ENCODE peak calls at places on chromosomes 3 and 15, in seven cellular contexts. B is NB4; S is stimulated activated CD8-positive, alpha-beta memory T cell treated with anti-CD3 and anti-CD28 coated beads, Interleukin-7, amount 100 ng/mL, for 1 hour; C is activated naive CD4-positive, alpha-beta T cell treated with anti-CD3 and anti-CD28 coated beads, Interleukin-2, amount 10 ng/mL, durations not matched to agents 7 days and 5 days; F is prostate gland; O is astrocyte of the spinal cord; J is Daoy. M is an unnamed sample.

GRCh38 chr3:8460815-8461482 is 40.7 kb upstream of the LMCD1 start:
- DNase-seq in S (no peak), C (no peak), O (peak; percentile 92), J (no peak), B (no peak), F (no peak), M (no peak)

GRCh38 chr15:101022306-101022705 is 103.1 kb downstream of the LRRK1 start:
- DNase-seq in F (no peak), O (no peak), S (no peak), B (no peak), J (no peak), C (no peak), M (no peak)

GRCh38 chr3:13588221-13588701 is 39.3 kb downstream of the FBLN2 start:
- DNase-seq in B (no peak), O (no peak), C (no peak), F (no peak), S (no peak), J (no peak), M (no peak)

GRCh38 chr3:189167027-189167766 is 4.6 kb upstream of the TPRG1 start:
- DNase-seq in J (peak; percentile 66), B (no peak), F (no peak), O (no peak), C (no peak), S (no peak), M (no peak)

GRCh38 chr3:101065962-101066361 is 72.7 kb upstream of the ABI3BP start:
- DNase-seq in F (no peak), C (no peak), O (peak; percentile 90), J (peak; percentile 73), S (no peak), B (no peak), M (no peak)

GRCh38 chr3:24344784-24345439 is 149.7 kb downstream of the THRB start:
- DNase-seq in O (peak; percentile 52), S (no peak), B (no peak), F (no peak), C (no peak), J (peak; percentile 2), M (no peak)

GRCh38 chr3:13624021-13624420 is 75.1 kb downstream of the FBLN2 start:
- DNase-seq in F (no peak), C (no peak), S (no peak), O (no peak), B (no peak), J (no peak), M (no peak)

GRCh38 chr3:98962189-98962930 is 60.9 kb upstream of the DCBLD2 start:
- DNase-seq in B (no peak), S (no peak), C (no peak), O (peak; percentile 97), F (no peak), J (peak; percentile 94), M (no peak)

GRCh38 chr3:13840456-13840855 is 39.4 kb downstream of the WNT7A start:
- DNase-seq in J (no peak), C (no peak), O (no peak), F (no peak), S (no peak), B (no peak), M (no peak)

GRCh38 chr3:57758686-57759085 is 2.6 kb downstream of the SLMAP start:
- DNase-seq in B (no peak), C (no peak), O (peak; percentile 37), J (no peak), F (no peak), S (no peak), M (no peak)

GRCh38 chr3:126921425-126921824 is 61.5 kb upstream of the PLXNA1 start:
- DNase-seq in C (no peak), J (no peak), O (no peak), F (no peak), S (no peak), B (no peak), M (no peak)

GRCh38 chr15:52290800-52291199 is 4.8 kb downstream of the MYO5C start:
- DNase-seq in O (no peak), S (no peak), F (no peak), J (no peak), C (no peak), B (no peak), M (no peak)

GRCh38 chr15:74240002-74240568 is 4.0 kb downstream of the CCDC33 start:
- DNase-seq in O (peak; percentile 79), C (no peak), F (peak; percentile 86), J (peak; percentile 95), B (peak; percentile 26), S (no peak), M (peak; percentile 9)